ENCODE peak calls at places on chromosome 20, in nine cellular contexts. P, J, B, A, I, W, Q, K and S are unnamed samples.
A peak's percentile ranks its signal among the peaks of the same experiment; 100 is the strongest.

GRCh38 chr20:1422756-1423155 is 29.9 kb upstream of the FKBP1A start:
- DNase-seq in P (no peak), J (no peak), B (no peak), A (no peak), I (no peak), W (peak; percentile 27), Q (no peak), K (no peak), S (no peak)

GRCh38 chr20:35467339-35468224 is 12.2 kb downstream of the CEP250 start:
- DNase-seq in P (no peak), J (no peak), B (peak; percentile 44), A (no peak), I (no peak), W (peak; percentile 54), Q (peak; percentile 21), K (peak; percentile 88), S (no peak)

GRCh38 chr20:23100021-23100753 is 14.1 kb upstream of the CD93 start:
- DNase-seq in P (peak; percentile 37), J (no peak), B (no peak), A (no peak), I (no peak), W (no peak), Q (no peak), K (no peak), S (no peak)

GRCh38 chr20:34190679-34191090 is 50.5 kb upstream of the ASIP start:
- DNase-seq in P (peak; percentile 89), J (peak; percentile 80), B (peak; percentile 83), A (peak; percentile 68), I (peak; percentile 72), W (peak; percentile 93), Q (peak; percentile 67), K (peak; percentile 90), S (peak; percentile 59)

GRCh38 chr20:39800548-39800947 is 838.4 kb downstream of the DHX35 start:
- DNase-seq in P (no peak), J (no peak), B (no peak), A (no peak), I (no peak), W (peak; percentile 63), Q (no peak), K (peak; percentile 91), S (peak; percentile 15)

GRCh38 chr20:57476073-57476526 is 48.8 kb downstream of the CTCFL start:
- DNase-seq in P (no peak), J (peak; percentile 18), B (peak; percentile 8), A (no peak), I (no peak), W (no peak), Q (no peak), K (no peak), S (peak; percentile 80)

GRCh38 chr20:32636278-32636677 is 37.5 kb downstream of the C20orf203 start:
- DNase-seq in P (peak; percentile 67), J (no peak), B (peak; percentile 30), A (no peak), I (no peak), W (peak; percentile 33), Q (no peak), K (no peak), S (no peak)

GRCh38 chr20:11891827-11892521 is 25.7 kb upstream of the BTBD3 start:
- DNase-seq in P (peak; percentile 90), J (no peak), B (peak; percentile 43), A (peak; percentile 64), I (peak; percentile 79), W (peak; percentile 73), Q (peak; percentile 66), K (peak; percentile 68), S (peak; percentile 6)

GRCh38 chr20:10332656-10333421 is 101.2 kb downstream of the MKKS start:
- DNase-seq in P (no peak), J (no peak), B (no peak), A (no peak), I (no peak), W (no peak), Q (no peak), K (peak; percentile 71), S (no peak)

GRCh38 chr20:15642676-15643075 is 930.6 kb downstream of the KIF16B start:
- DNase-seq in P (no peak), J (no peak), B (no peak), A (no peak), I (no peak), W (peak; percentile 13), Q (no peak), K (peak; percentile 18), S (no peak)

GRCh38 chr20:48704761-48705160 is 123.0 kb downstream of the PREX1 start:
- DNase-seq in P (peak; percentile 72), J (peak; percentile 42), B (no peak), A (no peak), I (no peak), W (no peak), Q (no peak), K (no peak), S (no peak)
- H3K4me3 ChIP-seq in P (no peak overlapping the region), J (no peak overlapping the region), B (no peak overlapping the region), A (no peak overlapping the region), I (no peak overlapping the region), W (no peak overlapping the region), Q (no peak overlapping the region), K (no peak overlapping the region), S (no peak overlapping the region)

GRCh38 chr20:45630366-45630765 is 718 bp downstream of the WFDC9 start:
- DNase-seq in P (no peak), J (no peak), B (no peak), A (no peak), I (no peak), W (no peak), Q (no peak), K (peak; percentile 10), S (no peak)

GRCh38 chr20:45631184-45631583 is at the start of gene WFDC9:
- DNase-seq in P (no peak), J (no peak), B (no peak), A (no peak), I (no peak), W (no peak), Q (no peak), K (no peak), S (no peak)

GRCh38 chr20:45626540-45626939 is 3.0 kb upstream of the WFDC10A start:
- DNase-seq in P (no peak), J (no peak), B (no peak), A (no peak), I (no peak), W (no peak), Q (no peak), K (no peak), S (no peak)

DNA sequence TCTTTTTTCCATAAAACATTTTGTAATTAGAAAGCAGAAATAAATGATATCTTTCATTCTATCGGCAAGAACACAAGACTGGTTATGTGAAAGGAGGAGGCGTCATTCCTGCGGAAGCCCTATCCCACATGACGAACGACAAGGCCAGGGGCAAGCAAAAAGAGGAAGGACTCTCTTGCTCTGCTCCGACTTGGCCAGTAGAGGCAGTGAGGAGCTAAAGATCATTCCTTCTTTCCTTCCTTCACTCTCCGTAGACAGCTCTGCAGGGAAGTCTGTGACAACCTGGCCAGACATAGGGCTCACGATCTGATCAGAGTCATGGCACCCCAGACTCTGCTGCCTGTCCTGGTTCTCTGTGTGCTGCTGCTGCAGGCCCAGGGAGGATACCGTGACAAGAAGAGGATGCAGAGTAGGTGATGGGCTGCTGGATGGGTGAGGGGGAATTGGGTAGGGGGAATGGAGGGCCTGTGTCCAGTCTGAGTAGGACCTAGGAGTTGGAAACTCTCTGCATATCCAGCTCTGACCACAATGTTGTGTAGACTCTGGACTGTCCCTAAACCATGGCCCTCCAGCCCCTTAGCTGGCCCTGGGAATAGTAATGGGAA is at the start of gene WFDC10A:
- DNase-seq in P (peak; percentile 49), J (no peak), B (no peak), A (peak; percentile 44), I (peak; percentile 40), W (peak; percentile 56), Q (peak; percentile 69), K (peak; percentile 74), S (peak; percentile 50)
- H3K4me3 ChIP-seq in P (no peak within 1 kb of the TSS), J (no peak within 1 kb of the TSS), B (no peak within 1 kb of the TSS), A (no peak within 1 kb of the TSS), I (no peak within 1 kb of the TSS), W (no peak within 1 kb of the TSS), Q (no peak within 1 kb of the TSS), K (no peak within 1 kb of the TSS), S (no peak within 1 kb of the TSS)

GRCh38 chr20:5181492-5181891 is 54.7 kb downstream of the CDS2 start:
- DNase-seq in P (no peak), J (no peak), B (no peak), A (no peak), I (no peak), W (no peak), Q (no peak), K (no peak), S (no peak)
- H3K4me3 ChIP-seq in P (no peak overlapping the region), J (no peak overlapping the region), B (no peak overlapping the region), A (no peak overlapping the region), I (no peak overlapping the region), W (no peak overlapping the region), Q (no peak overlapping the region), K (no peak overlapping the region), S (no peak overlapping the region)

DNA sequence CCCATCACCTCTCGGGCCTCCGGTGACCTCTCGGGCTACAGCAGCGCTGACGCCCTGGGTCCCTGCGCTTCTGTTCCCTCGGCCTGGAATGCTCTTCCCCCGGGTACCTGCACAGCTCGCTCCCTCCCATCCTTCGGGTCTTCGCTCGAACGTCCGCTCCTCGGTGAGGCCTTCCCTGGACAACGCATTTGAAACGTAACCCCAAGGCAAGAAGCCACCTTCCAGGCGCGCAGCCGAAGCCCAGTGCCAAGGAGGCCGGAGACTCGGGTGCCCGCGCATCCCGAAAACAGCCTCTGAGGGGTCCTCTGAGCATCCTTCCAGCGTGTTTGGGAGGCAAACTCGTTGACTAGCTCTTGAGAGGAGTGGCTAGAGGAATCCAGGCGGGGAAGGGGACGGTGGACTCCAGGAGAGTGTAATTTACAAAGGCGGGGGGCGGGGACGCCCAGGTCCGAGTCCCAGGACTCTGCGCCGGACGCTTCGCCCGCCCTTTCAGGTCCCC is 87.0 kb downstream of the ZFP64 start:
- DNase-seq in P (no peak), J (no peak), B (peak; percentile 23), A (no peak), I (peak; percentile 6), W (peak; percentile 13), Q (no peak), K (peak; percentile 18), S (no peak)
- H3K4me3 ChIP-seq in P (peak overlapping the region; percentile 46), J (peak overlapping the region; percentile 41), B (peak overlapping the region; percentile 20), A (peak overlapping the region; percentile 41), I (peak overlapping the region; percentile 34), W (peak overlapping the region; percentile 64), Q (no peak overlapping the region), K (peak overlapping the region; percentile 72), S (no peak overlapping the region)

GRCh38 chr20:24867556-24867955 is 81.5 kb upstream of the CST7 start:
- DNase-seq in P (no peak), J (peak; percentile 41), B (no peak), A (no peak), I (no peak), W (no peak), Q (no peak), K (no peak), S (no peak)
- H3K4me3 ChIP-seq in P (no peak overlapping the region), J (no peak overlapping the region), B (no peak overlapping the region), A (no peak overlapping the region), I (no peak overlapping the region), W (no peak overlapping the region), Q (no peak overlapping the region), K (no peak overlapping the region), S (no peak overlapping the region)

GRCh38 chr20:2691663-2692035 is 931 bp upstream of the EBF4 start:
- DNase-seq in P (no peak), J (no peak), B (peak; percentile 48), A (no peak), I (peak; percentile 29), W (no peak), Q (no peak), K (no peak), S (no peak)
- H3K4me3 ChIP-seq in P (peak overlapping the region; percentile 53), J (peak overlapping the region; percentile 54), B (peak overlapping the region; percentile 64), A (peak overlapping the region; percentile 63), I (peak overlapping the region; percentile 45), W (peak overlapping the region; percentile 38), Q (no peak overlapping the region), K (no peak overlapping the region), S (no peak overlapping the region)